ENCODE peak calls at places on chromosome 5, in seven cellular contexts. One of them, this sample, is unnamed.
A peak's percentile ranks its signal among the peaks of the same experiment; 100 is the strongest.

GRCh38 chr5:177369050-177369912 is 11.6 kb downstream of the RGS14 start:
- DNase-seq in spleen: no peak
- DNase-seq in Panc1: no peak
- DNase-seq in endothelial cell of umbilical vein: peak; percentile 21
- DNase-seq in GM23338: peak; percentile 76
- DNase-seq in transverse colon: no peak
- DNase-seq in prostate gland: no peak
- DNase-seq in this sample: no peak

GRCh38 chr5:77774981-77775772 is 962 bp downstream of the TBCA start:
- DNase-seq in spleen: no peak
- DNase-seq in Panc1: peak; percentile 10
- DNase-seq in GM23338: peak; percentile 50
- DNase-seq in transverse colon: no peak
- DNase-seq in prostate gland: no peak
- DNase-seq in endothelial cell of umbilical vein: no peak
- DNase-seq in this sample: no peak

GRCh38 chr5:75616961-75617660 is 5.9 kb downstream of the ANKDD1B start:
- DNase-seq in GM23338: no peak
- DNase-seq in spleen: no peak
- DNase-seq in Panc1: no peak
- DNase-seq in prostate gland: peak; percentile 30
- DNase-seq in transverse colon: peak; percentile 54
- DNase-seq in endothelial cell of umbilical vein: no peak
- DNase-seq in this sample: no peak

GRCh38 chr5:21807953-21808352 is 1045.2 kb downstream of the CDH12 start:
- DNase-seq in GM23338: peak; percentile 21
- DNase-seq in Panc1: no peak
- DNase-seq in transverse colon: no peak
- DNase-seq in prostate gland: no peak
- DNase-seq in endothelial cell of umbilical vein: no peak
- DNase-seq in spleen: no peak
- DNase-seq in this sample: no peak

GRCh38 chr5:77231470-77232138 is 21.1 kb downstream of the PDE8B start:
- DNase-seq in Panc1: no peak
- DNase-seq in spleen: no peak
- DNase-seq in transverse colon: no peak
- DNase-seq in GM23338: peak; percentile 8
- DNase-seq in prostate gland: no peak
- DNase-seq in endothelial cell of umbilical vein: no peak
- DNase-seq in this sample: no peak

GRCh38 chr5:76622973-76623596 is at the start of gene F2RL2:
- DNase-seq in transverse colon: no peak
- DNase-seq in GM23338: peak; percentile 43
- DNase-seq in prostate gland: no peak
- DNase-seq in Panc1: no peak
- DNase-seq in endothelial cell of umbilical vein: peak; percentile 75
- DNase-seq in spleen: no peak
- DNase-seq in this sample: no peak

GRCh38 chr5:167943353-167943752 is 348.1 kb upstream of the WWC1 start:
- DNase-seq in endothelial cell of umbilical vein: no peak
- DNase-seq in GM23338: no peak
- DNase-seq in spleen: no peak
- DNase-seq in Panc1: no peak
- DNase-seq in transverse colon: no peak
- DNase-seq in prostate gland: no peak
- DNase-seq in this sample: no peak

GRCh38 chr5:148926207-148926606 is 99.8 kb downstream of the ADRB2 start:
- DNase-seq in GM23338: no peak
- DNase-seq in transverse colon: no peak
- DNase-seq in prostate gland: no peak
- DNase-seq in Panc1: no peak
- DNase-seq in spleen: no peak
- DNase-seq in endothelial cell of umbilical vein: no peak
- DNase-seq in this sample: no peak

GRCh38 chr5:135743684-135744083 is 90.8 kb upstream of the SLC25A48 start:
- DNase-seq in endothelial cell of umbilical vein: no peak
- DNase-seq in GM23338: no peak
- DNase-seq in prostate gland: no peak
- DNase-seq in transverse colon: no peak
- DNase-seq in spleen: no peak
- DNase-seq in Panc1: no peak
- DNase-seq in this sample: no peak

GRCh38 chr5:96142786-96143434 is 181.3 kb upstream of the ELL2 start:
- DNase-seq in transverse colon: no peak
- DNase-seq in Panc1: no peak
- DNase-seq in prostate gland: no peak
- DNase-seq in spleen: no peak
- DNase-seq in endothelial cell of umbilical vein: peak; percentile 11
- DNase-seq in GM23338: no peak
- DNase-seq in this sample: no peak

GRCh38 chr5:55033568-55033967 is 9.5 kb downstream of the GZMK start:
- DNase-seq in prostate gland: no peak
- DNase-seq in transverse colon: no peak
- DNase-seq in endothelial cell of umbilical vein: no peak
- DNase-seq in spleen: no peak
- DNase-seq in GM23338: no peak
- DNase-seq in Panc1: no peak
- DNase-seq in this sample: no peak

GRCh38 chr5:131671994-131672655 is 37.1 kb upstream of the RAPGEF6 start:
- DNase-seq in spleen: no peak
- DNase-seq in GM23338: peak; percentile 6
- DNase-seq in endothelial cell of umbilical vein: peak; percentile 41
- DNase-seq in Panc1: no peak
- DNase-seq in transverse colon: no peak
- DNase-seq in prostate gland: peak; percentile 81
- DNase-seq in this sample: no peak

GRCh38 chr5:178483620-178484019 is 106.6 kb downstream of the COL23A1 start:
- DNase-seq in spleen: peak; percentile 86
- DNase-seq in Panc1: no peak
- DNase-seq in GM23338: no peak
- DNase-seq in prostate gland: no peak
- DNase-seq in endothelial cell of umbilical vein: no peak
- DNase-seq in transverse colon: peak; percentile 30
- DNase-seq in this sample: no peak

GRCh38 chr5:149152317-149152746 is 11.0 kb downstream of the ABLIM3 start:
- DNase-seq in endothelial cell of umbilical vein: peak; percentile 80
- DNase-seq in spleen: no peak
- DNase-seq in transverse colon: no peak
- DNase-seq in GM23338: no peak
- DNase-seq in Panc1: no peak
- DNase-seq in prostate gland: no peak
- DNase-seq in this sample: no peak

GRCh38 chr5:175902013-175902412 is 30.6 kb downstream of the CPLX2 start:
- DNase-seq in prostate gland: no peak
- DNase-seq in spleen: no peak
- DNase-seq in endothelial cell of umbilical vein: no peak
- DNase-seq in Panc1: no peak
- DNase-seq in transverse colon: no peak
- DNase-seq in GM23338: no peak
- DNase-seq in this sample: no peak

GRCh38 chr5:79069488-79070001 is at the start of the genes BHMT2 and DMGDH:
- DNase-seq in spleen: no peak
- DNase-seq in Panc1: no peak
- DNase-seq in endothelial cell of umbilical vein: no peak
- DNase-seq in transverse colon: peak; percentile 8
- DNase-seq in prostate gland: no peak
- DNase-seq in GM23338: peak; percentile 56
- DNase-seq in this sample: no peak

GRCh38 chr5:81268797-81269196 is 32.6 kb upstream of the ZCCHC9 start:
- DNase-seq in GM23338: no peak
- DNase-seq in transverse colon: no peak
- DNase-seq in Panc1: peak; percentile 79
- DNase-seq in spleen: no peak
- DNase-seq in endothelial cell of umbilical vein: peak; percentile 60
- DNase-seq in prostate gland: no peak
- DNase-seq in this sample: peak; percentile 39

GRCh38 chr5:75156585-75156984 is 80.1 kb downstream of the ANKRD31 start:
- DNase-seq in prostate gland: no peak
- DNase-seq in GM23338: peak; percentile 62
- DNase-seq in endothelial cell of umbilical vein: no peak
- DNase-seq in transverse colon: no peak
- DNase-seq in spleen: no peak
- DNase-seq in Panc1: no peak
- DNase-seq in this sample: no peak

DNA sequence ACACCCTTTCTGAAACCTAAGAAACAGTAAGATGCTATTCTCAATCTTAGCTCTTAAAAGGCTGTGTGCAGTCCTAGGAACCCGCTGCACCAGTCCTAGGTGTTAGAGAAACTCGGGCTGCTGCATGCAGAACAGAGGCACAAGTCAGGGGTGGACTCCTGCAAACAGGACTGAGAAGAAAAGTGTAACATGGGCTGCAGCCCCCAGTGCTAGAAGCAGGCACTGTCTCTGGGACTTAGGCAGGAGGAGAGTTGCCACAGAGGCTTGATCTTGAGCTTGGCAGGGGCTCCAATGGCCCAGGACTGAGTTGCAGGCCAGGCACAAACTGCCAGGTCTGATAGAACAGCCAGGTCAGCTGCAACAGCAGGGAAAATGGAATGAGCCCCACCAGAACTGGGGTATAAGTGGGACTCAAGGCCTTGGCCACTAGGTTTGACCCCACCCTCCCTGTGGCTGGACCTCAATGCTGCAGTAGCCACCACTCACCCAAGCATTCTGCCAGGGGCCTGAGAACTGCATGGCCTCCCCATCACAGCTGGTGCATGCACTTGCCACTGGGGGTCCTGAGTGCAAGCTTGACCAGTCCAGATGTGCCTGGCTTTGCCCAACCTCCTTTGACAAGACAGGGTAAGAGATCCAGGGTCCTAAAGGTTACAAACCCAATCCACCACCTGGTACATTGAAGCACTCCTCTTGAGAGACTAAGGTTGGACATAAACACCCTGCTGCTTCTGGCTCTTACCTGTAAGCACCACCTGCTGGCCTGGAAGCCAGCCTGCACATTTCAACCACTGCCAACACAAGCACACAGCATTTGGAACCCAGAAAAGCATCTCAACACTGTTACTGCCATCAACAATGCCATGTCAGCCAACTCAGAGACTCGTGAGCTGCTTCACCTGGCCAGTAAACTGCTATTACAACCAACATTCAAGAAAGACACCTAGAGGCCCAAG is 103.3 kb downstream of the FBXL17 start:
- DNase-seq in spleen: peak; percentile 56
- DNase-seq in GM23338: peak; percentile 43
- DNase-seq in transverse colon: no peak
- DNase-seq in prostate gland: no peak
- DNase-seq in Panc1: no peak
- DNase-seq in endothelial cell of umbilical vein: no peak
- DNase-seq in this sample: no peak
- H3K27ac ChIP-seq in spleen: no peak overlapping the region
- H3K27ac ChIP-seq in GM23338: no peak overlapping the region
- H3K27ac ChIP-seq in transverse colon: no peak overlapping the region
- H3K27ac ChIP-seq in prostate gland: no peak overlapping the region
- H3K27ac ChIP-seq in Panc1: no peak overlapping the region
- H3K27ac ChIP-seq in endothelial cell of umbilical vein: no peak overlapping the region
- H3K27ac ChIP-seq in this sample: no peak overlapping the region

GRCh38 chr5:40486437-40487270 is 193.1 kb upstream of the PTGER4 start:
- DNase-seq in prostate gland: no peak
- DNase-seq in GM23338: no peak
- DNase-seq in transverse colon: no peak
- DNase-seq in endothelial cell of umbilical vein: no peak
- DNase-seq in Panc1: no peak
- DNase-seq in spleen: no peak
- DNase-seq in this sample: no peak
- TF ChIP-seq POLR2AphosphoS5 in prostate gland: no peak
- TF ChIP-seq POLR2AphosphoS5 in GM23338: no peak
- TF ChIP-seq POLR2AphosphoS5 in transverse colon: no peak
- TF ChIP-seq POLR2AphosphoS5 in endothelial cell of umbilical vein: no peak
- TF ChIP-seq POLR2AphosphoS5 in Panc1: no peak
- TF ChIP-seq POLR2AphosphoS5 in spleen: no peak
- TF ChIP-seq POLR2AphosphoS5 in this sample: no peak

DNA sequence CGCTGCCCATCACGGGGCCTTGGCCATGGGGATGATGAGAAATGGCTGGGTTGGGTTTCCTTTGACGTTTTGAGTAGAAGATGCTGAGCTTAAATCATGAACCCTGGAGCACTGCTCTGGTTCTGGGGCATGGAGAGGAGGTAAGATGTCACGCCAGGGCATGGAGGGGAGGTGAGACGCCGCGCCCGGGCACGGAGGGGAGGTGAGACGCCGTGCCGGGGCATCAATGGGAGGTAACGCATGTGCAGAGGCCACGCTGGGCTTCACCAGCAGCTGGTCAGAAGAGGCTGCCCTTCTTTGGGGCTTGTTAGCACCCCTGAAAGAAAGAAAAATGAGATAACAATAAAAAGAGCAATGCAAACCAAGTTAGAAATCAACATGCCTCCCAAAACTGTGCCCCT is 322.5 kb upstream of the IRX4 start:
- DNase-seq in Panc1: no peak
- DNase-seq in endothelial cell of umbilical vein: no peak
- DNase-seq in spleen: no peak
- DNase-seq in GM23338: no peak
- DNase-seq in transverse colon: no peak
- DNase-seq in prostate gland: peak; percentile 3
- DNase-seq in this sample: no peak
- H3K27ac ChIP-seq in Panc1: no peak overlapping the region
- H3K27ac ChIP-seq in endothelial cell of umbilical vein: no peak overlapping the region
- H3K27ac ChIP-seq in spleen: no peak overlapping the region
- H3K27ac ChIP-seq in GM23338: no peak overlapping the region
- H3K27ac ChIP-seq in transverse colon: no peak overlapping the region
- H3K27ac ChIP-seq in prostate gland: no peak overlapping the region
- H3K27ac ChIP-seq in this sample: no peak overlapping the region

GRCh38 chr5:142324871-142325676 is at the start of gene SPRY4:
- DNase-seq in prostate gland: peak; percentile 92
- DNase-seq in Panc1: peak; percentile 96
- DNase-seq in transverse colon: peak; percentile 91
- DNase-seq in endothelial cell of umbilical vein: peak; percentile 98
- DNase-seq in GM23338: peak; percentile 98
- DNase-seq in spleen: peak; percentile 93
- DNase-seq in this sample: peak; percentile 94

GRCh38 chr5:142324377-142324870 is 397 bp downstream of the SPRY4 start:
- DNase-seq in spleen: no peak
- DNase-seq in Panc1: no peak
- DNase-seq in GM23338: no peak
- DNase-seq in transverse colon: no peak
- DNase-seq in endothelial cell of umbilical vein: no peak
- DNase-seq in prostate gland: no peak
- DNase-seq in this sample: no peak

GRCh38 chr5:142327111-142327842 is 2.5 kb upstream of the SPRY4 start:
- DNase-seq in Panc1: no peak
- DNase-seq in GM23338: peak; percentile 65
- DNase-seq in prostate gland: no peak
- DNase-seq in transverse colon: no peak
- DNase-seq in endothelial cell of umbilical vein: no peak
- DNase-seq in spleen: no peak
- DNase-seq in this sample: no peak

GRCh38 chr5:142325677-142326479 is 1.1 kb upstream of the SPRY4 start:
- DNase-seq in transverse colon: peak; percentile 47
- DNase-seq in prostate gland: peak; percentile 31
- DNase-seq in Panc1: no peak
- DNase-seq in GM23338: peak; percentile 94
- DNase-seq in endothelial cell of umbilical vein: peak; percentile 19
- DNase-seq in spleen: no peak
- DNase-seq in this sample: no peak

DNA sequence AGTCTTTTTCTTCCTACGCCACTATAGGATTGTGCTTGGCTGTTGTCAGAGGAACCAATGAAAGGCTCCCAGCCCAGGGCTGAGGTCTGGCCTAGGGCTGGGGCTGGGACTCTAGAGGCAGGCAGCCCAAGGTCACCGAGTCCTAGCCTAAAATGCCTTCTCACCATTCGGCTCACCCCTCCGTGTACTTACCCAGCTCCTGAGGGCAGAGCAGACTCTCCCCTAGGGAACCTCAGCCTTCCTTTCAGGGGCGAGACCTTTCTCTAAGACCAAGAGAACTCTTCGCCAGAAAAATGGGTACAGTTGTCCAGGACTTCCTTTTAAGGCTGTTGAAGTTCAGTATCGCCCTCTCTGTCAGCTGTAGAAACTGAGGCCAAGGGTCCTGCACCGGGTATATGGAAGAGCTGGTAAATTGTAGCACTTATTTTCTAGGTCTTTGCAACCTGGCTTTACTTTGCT is 1.7 kb upstream of the SPRY4 start:
- DNase-seq in endothelial cell of umbilical vein: no peak
- DNase-seq in Panc1: no peak
- DNase-seq in GM23338: no peak
- DNase-seq in transverse colon: no peak
- DNase-seq in spleen: no peak
- DNase-seq in prostate gland: no peak
- DNase-seq in this sample: no peak
- TF ChIP-seq POLR2AphosphoS5 in endothelial cell of umbilical vein: no peak
- TF ChIP-seq POLR2AphosphoS5 in Panc1: no peak
- TF ChIP-seq POLR2AphosphoS5 in GM23338: no peak
- TF ChIP-seq POLR2AphosphoS5 in transverse colon: no peak
- TF ChIP-seq POLR2AphosphoS5 in spleen: no peak
- TF ChIP-seq POLR2AphosphoS5 in prostate gland: no peak
- TF ChIP-seq POLR2AphosphoS5 in this sample: no peak

This sample was measured in SK-N-MC.